ENCODE peak calls at places on chromosome 15, in four cellular contexts. Z is choroid plexus epithelial cell; C is IMR-90; O is CD8-positive, alpha-beta T cell. E is an unnamed sample.

GRCh38 chr15:30985081-30985531 is 6.3 kb downstream of the MTMR10 start:
- DNase-seq in Z (peak; percentile 54), C (peak; percentile 20), O (no peak), E (peak; percentile 39)

GRCh38 chr15:85716261-85716660 is 78.5 kb downstream of the KLHL25 start:
- DNase-seq in O (no peak), C (no peak), Z (no peak), E (no peak)

GRCh38 chr15:84725001-84725491 is 9.1 kb upstream of the SEC11A start:
- DNase-seq in O (peak; percentile 66), C (peak; percentile 15), Z (peak; percentile 34), E (no peak)

GRCh38 chr15:71411538-71412482 is 296.5 kb downstream of the THSD4 start:
- DNase-seq in Z (no peak), O (no peak), C (peak; percentile 52), E (peak; percentile 76)

GRCh38 chr15:64634020-64634419 is 141.4 kb downstream of the RBPMS2 start:
- DNase-seq in Z (no peak), C (no peak), O (peak; percentile 60), E (peak; percentile 74)

GRCh38 chr15:57861039-57861638 is 154.6 kb downstream of the POLR2M start:
- DNase-seq in O (no peak), Z (peak; percentile 85), C (peak; percentile 66), E (peak; percentile 76)

GRCh38 chr15:67253103-67253502 is 1.4 kb downstream of the AAGAB start:
- DNase-seq in C (no peak), Z (no peak), O (no peak), E (no peak)

GRCh38 chr15:57333487-57333886 is 42.8 kb upstream of the CGNL1 start:
- DNase-seq in Z (peak; percentile 80), C (peak; percentile 30), O (no peak), E (peak; percentile 42)

GRCh38 chr15:70336425-70337009 is 238.8 kb upstream of the TLE3 start:
- DNase-seq in Z (no peak), C (no peak), O (no peak), E (no peak)

GRCh38 chr15:41387646-41388045 is 14.7 kb downstream of the NDUFAF1 start:
- DNase-seq in O (no peak), C (no peak), Z (no peak), E (no peak)

GRCh38 chr15:93037341-93038063 is 51.5 kb downstream of the RGMA start:
- DNase-seq in C (no peak), Z (peak; percentile 65), O (no peak), E (peak; percentile 53)

GRCh38 chr15:59178151-59178705 is 28.4 kb upstream of the LDHAL6B start:
- DNase-seq in O (no peak), Z (no peak), C (no peak), E (no peak)

GRCh38 chr15:55546718-55547117 is 38.7 kb upstream of the DNAAF4 start:
- DNase-seq in C (peak; percentile 4), O (no peak), Z (no peak), E (no peak)

GRCh38 chr15:83626171-83626802 is 27.6 kb upstream of the ADAMTSL3 start:
- DNase-seq in O (no peak), C (no peak), Z (peak; percentile 63), E (no peak)

GRCh38 chr15:85793641-85794597 is 806 bp downstream of the KLHL25 start:
- DNase-seq in Z (peak; percentile 30), C (peak; percentile 15), O (peak; percentile 65), E (peak; percentile 28)

GRCh38 chr15:47711654-47712053 is 5.7 kb upstream of the SEMA6D start:
- DNase-seq in O (no peak), Z (peak; percentile 56), C (no peak), E (no peak)

GRCh38 chr15:85625431-85625830 is 169.3 kb downstream of the KLHL25 start:
- DNase-seq in C (no peak), O (no peak), Z (no peak), E (no peak)

GRCh38 chr15:68279779-68280745 is 2.5 kb downstream of the FEM1B start:
- DNase-seq in O (no peak), C (no peak), Z (no peak), E (no peak)

GRCh38 chr15:48962662-48963523 is 826 bp downstream of the SHC4 start:
- DNase-seq in C (peak; percentile 61), O (no peak), Z (peak; percentile 64), E (peak; percentile 41)

GRCh38 chr15:82043726-82044372 is 2.0 kb downstream of the MEX3B start:
- DNase-seq in C (no peak), Z (peak; percentile 14), O (no peak), E (no peak)

GRCh38 chr15:76393614-76394013 is 57.0 kb downstream of the ISL2 start:
- DNase-seq in C (peak; percentile 16), O (no peak), Z (peak; percentile 74), E (peak; percentile 71)

GRCh38 chr15:40754574-40754882 is 526 bp downstream of the RMDN3 start:
- DNase-seq in C (no peak), Z (peak; percentile 30), O (no peak), E (no peak)

GRCh38 chr15:61275901-61276300 is 46.8 kb upstream of the RORA start:
- DNase-seq in Z (no peak), O (no peak), C (no peak), E (no peak)

GRCh38 chr15:31405200-31405929 is 78.7 kb downstream of the KLF13 start:
- DNase-seq in C (peak; percentile 24), Z (no peak), O (no peak), E (no peak)

GRCh38 chr15:42048080-42048820 is 27.4 kb upstream of the PLA2G4E start:
- DNase-seq in Z (no peak), C (no peak), O (no peak), E (no peak)

GRCh38 chr15:60351066-60351465 is 46.7 kb downstream of the ANXA2 start:
- DNase-seq in Z (peak; percentile 48), C (no peak), O (no peak), E (no peak)

GRCh38 chr15:99963976-99964375 is 230.7 kb upstream of the LYSMD4 start:
- DNase-seq in Z (no peak), C (no peak), O (no peak), E (no peak)

GRCh38 chr15:67267440-67267839 is 12.9 kb downstream of the IQCH start:
- DNase-seq in Z (no peak), O (no peak), C (no peak), E (no peak)

GRCh38 chr15:90956551-90957104 is 1.9 kb downstream of the RCCD1 start:
- DNase-seq in C (peak; percentile 70), O (peak; percentile 76), Z (peak; percentile 76), E (peak; percentile 75)

GRCh38 chr15:52481915-52482314 is 46.8 kb downstream of the MYO5A start:
- DNase-seq in Z (peak; percentile 92), O (peak; percentile 69), C (peak; percentile 84), E (peak; percentile 93)

GRCh38 chr15:69666441-69666882 is 213.8 kb downstream of the RPLP1 start:
- DNase-seq in C (peak; percentile 31), O (no peak), Z (peak; percentile 73), E (peak; percentile 10)

GRCh38 chr15:27418729-27419128 is 447.7 kb downstream of the GABRG3 start:
- DNase-seq in O (no peak), Z (no peak), C (no peak), E (peak; percentile 26)

GRCh38 chr15:67035886-67036285 is 29.5 kb upstream of the SMAD3 start:
- DNase-seq in O (no peak), C (peak; percentile 51), Z (no peak), E (peak; percentile 47)

GRCh38 chr15:78564743-78565096 is 600 bp upstream of the CHRNA5 start:
- DNase-seq in C (no peak), O (no peak), Z (no peak), E (no peak)
- H3K4me3 ChIP-seq in C (no peak overlapping the region), O (peak overlapping the region; percentile 71), Z (no peak overlapping the region), E (no peak overlapping the region)

GRCh38 chr15:87033056-87033455 is 953.4 kb downstream of the AGBL1 start:
- DNase-seq in Z (peak; percentile 33), C (no peak), O (no peak), E (no peak)
- TF ChIP-seq CTCF in Z (peak; percentile 40), C (peak; percentile 2), O (no peak), E (peak; percentile 24)

DNA sequence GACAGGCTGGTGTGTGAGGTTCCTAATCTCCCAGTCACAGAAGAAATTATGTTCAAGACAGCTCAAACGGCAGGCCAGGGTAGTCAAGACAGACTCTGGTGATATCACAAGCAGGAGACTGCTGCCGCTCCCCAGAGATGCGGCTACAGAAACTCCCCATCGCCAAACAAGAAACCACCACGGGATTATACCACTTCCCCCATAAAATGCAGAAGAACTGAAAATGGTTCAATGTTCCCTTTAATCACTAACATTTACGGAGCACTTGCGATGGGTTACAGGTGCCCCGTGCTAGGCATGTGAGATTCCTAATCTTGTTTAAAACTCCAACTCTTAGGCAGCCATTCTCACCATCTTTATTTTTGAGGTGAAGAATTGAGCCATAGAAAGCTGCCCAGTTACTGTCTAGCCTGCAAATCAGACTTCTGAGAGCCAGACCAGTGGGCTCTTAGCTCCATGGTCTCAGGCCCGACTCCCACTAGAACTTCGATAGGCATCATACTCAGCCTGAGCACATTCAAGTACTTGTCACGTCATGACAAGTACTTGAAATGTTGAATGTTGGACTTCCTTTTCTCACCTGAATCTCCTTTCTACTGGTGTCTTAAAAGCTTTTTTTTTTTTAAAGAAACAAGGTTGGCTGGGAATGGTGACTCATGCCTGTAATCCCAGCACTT is 58.4 kb downstream of the TBC1D2B start:
- DNase-seq in Z (no peak), O (no peak), C (no peak), E (no peak)
- H3K4me3 ChIP-seq in Z (no peak overlapping the region), O (no peak overlapping the region), C (no peak overlapping the region), E (no peak overlapping the region)

GRCh38 chr15:89496155-89497098 is at the start of gene RHCG:
- DNase-seq in Z (peak; percentile 61), O (no peak), C (peak; percentile 24), E (no peak)
- TF ChIP-seq CTCF in Z (peak; percentile 64), O (no peak), C (peak; percentile 20), E (peak; percentile 41)

DNA sequence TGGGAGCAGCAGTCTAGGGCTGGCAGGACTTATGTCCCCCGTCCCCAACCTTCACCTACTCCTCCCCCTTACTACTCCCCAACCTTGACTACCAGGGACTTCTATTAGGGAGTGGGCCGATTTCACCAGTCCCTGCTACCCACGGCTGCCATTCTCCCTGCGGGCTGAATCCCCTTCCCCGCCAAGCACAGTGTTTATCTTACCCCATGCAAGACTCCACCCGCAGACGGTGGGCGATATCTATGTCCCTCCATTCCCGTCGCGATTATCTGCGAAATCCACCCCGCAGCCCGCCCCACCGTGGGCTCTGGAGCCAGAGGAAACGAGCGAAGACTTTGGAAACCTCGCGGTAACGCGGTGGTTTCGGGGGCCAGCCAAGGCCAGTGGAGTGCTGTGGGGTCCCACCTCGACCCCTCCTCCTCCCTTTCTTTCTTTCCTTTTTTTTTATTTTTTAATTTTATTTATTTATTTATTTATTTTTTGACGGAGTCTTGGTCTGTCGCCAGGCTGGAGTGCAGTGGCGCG is 4.7 kb downstream of the ISLR2 start:
- DNase-seq in C (no peak), Z (no peak), O (no peak), E (no peak)
- H3K4me3 ChIP-seq in C (no peak overlapping the region), Z (no peak overlapping the region), O (no peak overlapping the region), E (no peak overlapping the region)